ENCODE peak calls at places on chromosomes 7 and 10, in six cellular contexts. B, C, E, G, S and Q are unnamed samples.

GRCh38 chr7:155818154-155818819 is 6.0 kb upstream of the SHH start:
- DNase-seq in B (no peak), C (no peak), E (no peak), G (no peak), S (no peak), Q (no peak)

GRCh38 chr7:75743455-75743859 is 4.7 kb upstream of the HIP1 start:
- DNase-seq in B (no peak), C (no peak), E (peak; percentile 46), G (no peak), S (no peak), Q (no peak)

GRCh38 chr10:117651121-117651520 is 108.6 kb downstream of the EMX2 start:
- DNase-seq in B (no peak), C (no peak), E (no peak), G (no peak), S (no peak), Q (no peak)

GRCh38 chr10:62850646-62851045 is 34.5 kb upstream of the EGR2 start:
- DNase-seq in B (no peak), C (no peak), E (no peak), G (no peak), S (no peak), Q (no peak)

GRCh38 chr10:114925675-114926204 is 12.3 kb upstream of the TRUB1 start:
- DNase-seq in B (no peak), C (peak; percentile 88), E (peak; percentile 24), G (no peak), S (no peak), Q (no peak)

GRCh38 chr10:82228701-82229100 is 353.7 kb downstream of the NRG3 start:
- DNase-seq in B (no peak), C (no peak), E (no peak), G (no peak), S (no peak), Q (no peak)

GRCh38 chr10:87864497-87865059 is 1.2 kb downstream of the PTEN start:
- DNase-seq in B (peak; percentile 2), C (peak; percentile 24), E (no peak), G (no peak), S (no peak), Q (peak; percentile 42)

GRCh38 chr7:105364748-105365147 is 24.0 kb downstream of the SRPK2 start:
- DNase-seq in B (no peak), C (no peak), E (no peak), G (no peak), S (no peak), Q (no peak)

GRCh38 chr10:131250454-131251145 is 60.9 kb downstream of the TCERG1L start:
- DNase-seq in B (no peak), C (no peak), E (no peak), G (no peak), S (no peak), Q (no peak)

GRCh38 chr7:70883750-70884445 is 248.0 kb upstream of the GALNT17 start:
- DNase-seq in B (no peak), C (no peak), E (no peak), G (no peak), S (no peak), Q (no peak)

GRCh38 chr10:85862771-85863170 is 503.8 kb downstream of the GRID1 start:
- DNase-seq in B (no peak), C (no peak), E (no peak), G (no peak), S (no peak), Q (no peak)

GRCh38 chr10:125823663-125824251 is 411 bp downstream of the BCCIP start:
- DNase-seq in B (no peak), C (peak; percentile 14), E (peak; percentile 3), G (peak; percentile 25), S (no peak), Q (no peak)

GRCh38 chr7:67019562-67020390 is 23.1 kb downstream of the TYW1 start:
- DNase-seq in B (no peak), C (peak; percentile 31), E (no peak), G (no peak), S (no peak), Q (peak; percentile 78)

GRCh38 chr10:90777614-90778013 is 80.2 kb downstream of the HTR7 start:
- DNase-seq in B (no peak), C (no peak), E (no peak), G (no peak), S (no peak), Q (no peak)

GRCh38 chr10:103814626-103815370 is 40.6 kb downstream of the SH3PXD2A start:
- DNase-seq in B (no peak), C (no peak), E (peak; percentile 81), G (peak; percentile 65), S (no peak), Q (peak; percentile 58)

GRCh38 chr7:159105845-159106614 is 38.6 kb downstream of the VIPR2 start:
- DNase-seq in B (peak; percentile 37), C (peak; percentile 27), E (no peak), G (no peak), S (no peak), Q (no peak)

GRCh38 chr10:112461029-112461887 is 14.2 kb downstream of the VTI1A start:
- DNase-seq in B (no peak), C (peak; percentile 62), E (peak; percentile 71), G (no peak), S (no peak), Q (no peak)

GRCh38 chr7:39085590-39086049 is 107.9 kb downstream of the POU6F2 start:
- DNase-seq in B (peak; percentile 62), C (no peak), E (peak; percentile 2), G (no peak), S (no peak), Q (no peak)

GRCh38 chr10:66627156-66627555 is 298.7 kb upstream of the LRRTM3 start:
- DNase-seq in B (no peak), C (peak; percentile 33), E (peak; percentile 25), G (no peak), S (no peak), Q (peak; percentile 17)

GRCh38 chr10:12412671-12413368 is 63.5 kb downstream of the CAMK1D start:
- DNase-seq in B (no peak), C (no peak), E (no peak), G (no peak), S (no peak), Q (no peak)

GRCh38 chr7:127904706-127905056 is 126.6 kb downstream of the LRRC4 start:
- DNase-seq in B (no peak), C (no peak), E (no peak), G (no peak), S (no peak), Q (no peak)

GRCh38 chr7:98222533-98223195 is 11.4 kb downstream of the BHLHA15 start:
- DNase-seq in B (no peak), C (no peak), E (no peak), G (no peak), S (no peak), Q (no peak)

DNA sequence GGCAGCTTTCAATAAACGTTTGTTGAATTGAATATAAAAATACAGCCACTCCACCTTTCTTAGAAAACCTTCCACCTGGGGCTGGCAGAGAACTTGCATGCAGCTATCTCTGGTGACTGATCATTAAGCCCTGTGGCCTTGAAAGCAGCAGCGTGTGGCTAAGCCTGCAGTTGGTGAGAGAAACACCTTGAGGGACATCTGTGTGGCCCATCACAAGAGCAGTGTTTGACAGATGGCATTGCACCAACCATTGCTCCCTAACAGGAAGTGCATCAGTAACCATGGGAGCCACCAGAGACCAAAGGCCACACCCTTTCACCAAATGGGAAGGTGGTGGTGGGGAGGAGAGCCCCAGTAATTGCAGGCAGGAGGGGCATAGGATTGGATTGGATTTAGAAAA is 22.4 kb downstream of the RHOBTB1 start:
- DNase-seq in B (no peak), C (no peak), E (no peak), G (no peak), S (no peak), Q (peak; percentile 9)
- H3K4me3 ChIP-seq in B (no peak overlapping the region), C (no peak overlapping the region), E (no peak overlapping the region), G (no peak overlapping the region), S (no peak overlapping the region), Q (no peak overlapping the region)

GRCh38 chr7:30148426-30148825 is 13.6 kb downstream of the MTURN start:
- DNase-seq in B (no peak), C (no peak), E (no peak), G (no peak), S (no peak), Q (no peak)
- H3K4me1 ChIP-seq in B (peaks cover 3% of the 10 kb centered on the region), C (no peaks in the 10 kb centered on the region), E (no peaks in the 10 kb centered on the region), G (peaks cover 8% of the 10 kb centered on the region), S (no peaks in the 10 kb centered on the region), Q (no peaks in the 10 kb centered on the region)

GRCh38 chr7:150723467-150723866 is 7.1 kb downstream of the GIMAP1 start:
- DNase-seq in B (no peak), C (no peak), E (no peak), G (no peak), S (no peak), Q (no peak)

GRCh38 chr7:150717821-150718420 is 1.5 kb downstream of the GIMAP1 start:
- DNase-seq in B (no peak), C (no peak), E (no peak), G (no peak), S (no peak), Q (no peak)

GRCh38 chr7:150719960-150720891 is 3.8 kb downstream of the GIMAP1 start:
- DNase-seq in B (no peak), C (no peak), E (no peak), G (no peak), S (no peak), Q (no peak)

GRCh38 chr7:150721970-150722373 is 5.6 kb downstream of the GIMAP1 start:
- DNase-seq in B (no peak), C (no peak), E (no peak), G (no peak), S (no peak), Q (no peak)

DNA sequence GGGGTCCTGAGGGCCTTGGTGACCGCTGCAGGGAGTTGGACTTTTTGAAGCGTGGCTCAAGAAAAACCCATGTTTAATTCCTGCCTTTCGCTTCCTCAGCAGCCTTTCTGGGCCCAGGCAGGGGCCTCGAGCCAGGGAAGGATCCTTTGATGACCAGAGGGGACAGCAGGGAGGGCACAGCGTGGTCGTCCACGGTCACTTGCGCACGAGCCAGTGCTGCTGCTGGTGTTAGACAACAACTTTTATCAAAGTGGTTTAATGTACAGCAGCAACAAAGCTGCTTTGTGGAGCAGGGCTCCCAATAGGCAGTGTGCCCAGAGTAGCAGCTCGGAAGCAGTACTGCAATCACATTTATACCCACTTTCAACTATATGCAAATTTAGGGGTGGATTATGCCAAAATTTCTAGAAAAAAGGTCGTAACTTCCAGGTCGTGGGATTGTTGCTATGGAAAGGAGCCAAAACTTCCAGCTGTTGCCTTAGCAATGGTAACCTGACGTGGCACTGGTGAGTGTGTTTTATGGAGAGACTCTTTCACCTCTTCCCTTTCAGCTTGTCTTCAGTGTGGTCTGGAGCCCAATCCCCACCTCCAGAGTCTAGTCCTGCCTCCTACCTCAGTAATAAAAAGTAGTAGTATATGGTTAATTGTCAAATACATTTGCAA is 6.1 kb downstream of the GIMAP1 start:
- DNase-seq in B (no peak), C (peak; percentile 7), E (no peak), G (no peak), S (no peak), Q (no peak)
- H3K4me3 ChIP-seq in B (no peak overlapping the region), C (no peak overlapping the region), E (no peak overlapping the region), G (no peak overlapping the region), S (no peak overlapping the region), Q (no peak overlapping the region)

DNA sequence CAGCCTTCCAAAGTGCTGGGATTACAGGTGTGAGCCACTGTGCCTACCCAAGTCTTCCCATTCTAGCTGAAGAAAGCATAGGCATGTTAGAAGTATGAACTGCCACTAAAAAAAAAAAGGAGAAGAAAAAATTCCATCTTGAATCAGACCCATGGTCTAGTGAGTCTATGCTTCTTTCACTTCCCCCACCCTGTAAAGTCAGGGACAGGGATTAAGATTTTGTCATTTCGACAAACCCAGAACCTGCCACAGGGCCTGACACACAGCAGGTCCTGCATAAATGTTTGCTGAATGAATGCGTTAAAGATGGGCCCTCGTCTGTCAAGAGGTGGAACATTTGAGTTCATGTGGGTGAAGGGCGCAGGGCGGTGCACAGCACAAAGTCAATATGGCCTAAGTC is 5.0 kb downstream of the HIPK2 start:
- DNase-seq in B (no peak), C (no peak), E (no peak), G (no peak), S (no peak), Q (no peak)
- H3K4me1 ChIP-seq in B (peaks cover 4% of the 10 kb centered on the region), C (peaks cover 29% of the 10 kb centered on the region), E (peaks cover 20% of the 10 kb centered on the region), G (peaks cover 9% of the 10 kb centered on the region), S (no peaks in the 10 kb centered on the region), Q (peaks cover 8% of the 10 kb centered on the region)

GRCh38 chr10:71234970-71235681 is 22.8 kb downstream of the UNC5B start:
- DNase-seq in B (no peak), C (no peak), E (peak; percentile 71), G (no peak), S (peak; percentile 79), Q (no peak)
- H3K4me3 ChIP-seq in B (no peak overlapping the region), C (no peak overlapping the region), E (no peak overlapping the region), G (no peak overlapping the region), S (no peak overlapping the region), Q (no peak overlapping the region)